ENCODE peak calls at places on chromosomes 7 and 10, in ten cellular contexts. X is stimulated activated CD4-positive, alpha-beta T cell treated with anti-CD3 and anti-CD28 coated beads, Interleukin-4, amount 100 ng/mL, for 24 hours; Y is EL; N is activated CD4-positive, alpha-beta T cell treated with anti-CD3 and anti-CD28 coated beads, Interleukin-2, amount 50 U/mL, for 24 hours; A is anterior cingulate cortex; V is psoas muscle; Z is transverse colon; I is progenitor cell of endocrine pancreas; M is NCI-H2081; W is NCI-H1092. E is an unnamed sample.
A peak's percentile ranks its signal among the peaks of the same experiment; 100 is the strongest.

GRCh38 chr7:24842449-24843241 is 85.4 kb upstream of the GSDME start:
- DNase-seq in X (no peak), Y (no peak), N (no peak), A (no peak), V (no peak), Z (no peak), I (no peak), M (no peak), W (no peak), E (no peak)

GRCh38 chr7:126686474-126686873 is 566.3 kb downstream of the GRM8 start:
- DNase-seq in X (no peak), Y (no peak), N (no peak), A (no peak), V (no peak), Z (no peak), I (no peak), M (no peak), W (no peak), E (no peak)

GRCh38 chr10:19663344-19663743 is 152.9 kb upstream of the PLXDC2 start:
- DNase-seq in X (no peak), Y (no peak), N (no peak), A (no peak), V (no peak), Z (no peak), I (no peak), M (no peak), W (no peak), E (no peak)

GRCh38 chr7:36002900-36003299 is 150.2 kb upstream of the EEPD1 start:
- DNase-seq in X (no peak), Y (no peak), N (no peak), A (no peak), V (no peak), Z (no peak), I (no peak), M (no peak), W (no peak), E (no peak)

GRCh38 chr10:5981529-5981928 is 4.2 kb upstream of the IL15RA start:
- DNase-seq in X (no peak), Y (no peak), N (no peak), A (no peak), V (no peak), Z (no peak), I (no peak), M (no peak), W (no peak), E (no peak)

GRCh38 chr7:1887251-1887650 is 217.2 kb downstream of the ELFN1 start:
- DNase-seq in X (no peak), Y (no peak), N (no peak), A (no peak), V (no peak), Z (no peak), I (no peak), M (no peak), W (no peak), E (no peak)

GRCh38 chr7:136728945-136729344 is 139.5 kb upstream of the CHRM2 start:
- DNase-seq in X (no peak), Y (no peak), N (no peak), A (no peak), V (no peak), Z (no peak), I (no peak), M (no peak), W (no peak), E (no peak)

GRCh38 chr7:102170417-102170970 is 116.2 kb upstream of the SH2B2 start:
- DNase-seq in X (no peak), Y (no peak), N (no peak), A (no peak), V (no peak), Z (no peak), I (no peak), M (peak; percentile 12), W (no peak), E (no peak)

GRCh38 chr10:45470098-45471012 is 96.3 kb downstream of the ALOX5 start:
- DNase-seq in X (peak; percentile 46), Y (peak; percentile 6), N (no peak), A (no peak), V (no peak), Z (peak; percentile 34), I (no peak), M (no peak), W (no peak), E (no peak)

GRCh38 chr7:129160161-129160911 is 15.8 kb downstream of the TSPAN33 start:
- DNase-seq in X (no peak), Y (no peak), N (no peak), A (no peak), V (no peak), Z (no peak), I (no peak), M (no peak), W (peak; percentile 42), E (no peak)

GRCh38 chr7:130154501-130155317 is 50.5 kb downstream of the TMEM209 start:
- DNase-seq in X (no peak), Y (no peak), N (no peak), A (no peak), V (peak; percentile 70), Z (no peak), I (no peak), M (peak; percentile 97), W (peak; percentile 94), E (peak; percentile 42)

GRCh38 chr10:73253226-73253557 is 748 bp upstream of the MRPS16 start:
- DNase-seq in X (no peak), Y (no peak), N (no peak), A (no peak), V (no peak), Z (no peak), I (no peak), M (no peak), W (no peak), E (no peak)

GRCh38 chr7:100825215-100825671 is 2.1 kb downstream of the EPHB4 start:
- DNase-seq in X (no peak), Y (no peak), N (no peak), A (no peak), V (peak; percentile 55), Z (no peak), I (no peak), M (no peak), W (no peak), E (no peak)

GRCh38 chr10:71957546-71958275 is 6.5 kb upstream of the CHST3 start:
- DNase-seq in X (no peak), Y (no peak), N (no peak), A (no peak), V (no peak), Z (no peak), I (no peak), M (no peak), W (no peak), E (no peak)

GRCh38 chr7:24025765-24026164 is 258.2 kb upstream of the NPY start:
- DNase-seq in X (no peak), Y (no peak), N (no peak), A (no peak), V (no peak), Z (no peak), I (no peak), M (no peak), W (no peak), E (no peak)

GRCh38 chr10:121362026-121362425 is 236.2 kb downstream of the FGFR2 start:
- DNase-seq in X (no peak), Y (no peak), N (no peak), A (no peak), V (no peak), Z (no peak), I (no peak), M (no peak), W (no peak), E (no peak)

GRCh38 chr7:46286346-46286745 is 365.3 kb upstream of the IGFBP3 start:
- DNase-seq in X (no peak), Y (no peak), N (no peak), A (no peak), V (no peak), Z (no peak), I (no peak), M (no peak), W (no peak), E (no peak)

GRCh38 chr7:77460057-77460486 is 43.9 kb upstream of the GSAP start:
- DNase-seq in X (no peak), Y (no peak), N (no peak), A (no peak), V (no peak), Z (peak; percentile 26), I (no peak), M (no peak), W (no peak), E (no peak)

GRCh38 chr10:43584051-43584450 is 9.6 kb upstream of the ZNF239 start:
- DNase-seq in X (no peak), Y (no peak), N (no peak), A (no peak), V (no peak), Z (no peak), I (no peak), M (no peak), W (no peak), E (no peak)

GRCh38 chr7:137661634-137662033 is 185.1 kb downstream of the DGKI start:
- DNase-seq in X (no peak), Y (no peak), N (no peak), A (no peak), V (no peak), Z (no peak), I (no peak), M (no peak), W (no peak), E (no peak)

GRCh38 chr7:136877509-136877908 is 9.1 kb downstream of the CHRM2 start:
- DNase-seq in X (no peak), Y (no peak), N (no peak), A (no peak), V (no peak), Z (no peak), I (no peak), M (no peak), W (no peak), E (no peak)

GRCh38 chr7:116780521-116780920 is 81.9 kb upstream of the CAPZA2 start:
- DNase-seq in X (no peak), Y (peak; percentile 16), N (no peak), A (no peak), V (no peak), Z (no peak), I (no peak), M (no peak), W (no peak), E (no peak)

GRCh38 chr10:114064151-114065045 is 20.7 kb downstream of the ADRB1 start:
- DNase-seq in X (no peak), Y (no peak), N (no peak), A (no peak), V (no peak), Z (no peak), I (no peak), M (no peak), W (no peak), E (no peak)

GRCh38 chr7:149886018-149886416 is 12.2 kb downstream of the ATP6V0E2 start:
- DNase-seq in X (no peak), Y (no peak), N (no peak), A (no peak), V (no peak), Z (no peak), I (no peak), M (no peak), W (no peak), E (no peak)